ENCODE peak calls at places on chromosomes 13 and 19, in five cellular contexts. One of them, this sample, is unnamed.

GRCh38 chr13:38685974-38686571 is 804 bp upstream of the FREM2 start:
- DNase-seq in activated T-helper 1 cell treated with anti-CD3 and anti-CD28 coated beads, Interleukin-12 subunit alpha, Interleukin-12 subunit beta, Interleukin-2, Interleukin-4 antibody, amounts not matched to agents 30 ng/mL and 10 ng/mL and 1 ng/mL, durations not matched to agents 14 hours and 24 hours and 36 hours: no peak
- DNase-seq in caudate nucleus: no peak
- DNase-seq in retina: peak; percentile 42
- DNase-seq in stimulated activated CD4-positive, alpha-beta T cell treated with anti-CD3 and anti-CD28 coated beads, Interleukin-2, amount 100 ng/mL, for 4 hours: no peak
- DNase-seq in this sample: no peak

GRCh38 chr13:101258071-101258470 is 158.2 kb downstream of the NALCN start:
- DNase-seq in caudate nucleus: no peak
- DNase-seq in retina: peak; percentile 20
- DNase-seq in activated T-helper 1 cell treated with anti-CD3 and anti-CD28 coated beads, Interleukin-12 subunit alpha, Interleukin-12 subunit beta, Interleukin-2, Interleukin-4 antibody, amounts not matched to agents 30 ng/mL and 10 ng/mL and 1 ng/mL, durations not matched to agents 14 hours and 24 hours and 36 hours: peak; percentile 40
- DNase-seq in stimulated activated CD4-positive, alpha-beta T cell treated with anti-CD3 and anti-CD28 coated beads, Interleukin-2, amount 100 ng/mL, for 4 hours: no peak
- DNase-seq in this sample: no peak

GRCh38 chr13:100362371-100362770 is 226.2 kb downstream of the GGACT start:
- DNase-seq in retina: no peak
- DNase-seq in caudate nucleus: no peak
- DNase-seq in activated T-helper 1 cell treated with anti-CD3 and anti-CD28 coated beads, Interleukin-12 subunit alpha, Interleukin-12 subunit beta, Interleukin-2, Interleukin-4 antibody, amounts not matched to agents 30 ng/mL and 10 ng/mL and 1 ng/mL, durations not matched to agents 14 hours and 24 hours and 36 hours: no peak
- DNase-seq in stimulated activated CD4-positive, alpha-beta T cell treated with anti-CD3 and anti-CD28 coated beads, Interleukin-2, amount 100 ng/mL, for 4 hours: no peak
- DNase-seq in this sample: no peak

GRCh38 chr19:58572818-58573657 is at the start of gene MZF1:
- DNase-seq in retina: peak; percentile 99
- DNase-seq in stimulated activated CD4-positive, alpha-beta T cell treated with anti-CD3 and anti-CD28 coated beads, Interleukin-2, amount 100 ng/mL, for 4 hours: peak; percentile 100
- DNase-seq in activated T-helper 1 cell treated with anti-CD3 and anti-CD28 coated beads, Interleukin-12 subunit alpha, Interleukin-12 subunit beta, Interleukin-2, Interleukin-4 antibody, amounts not matched to agents 30 ng/mL and 10 ng/mL and 1 ng/mL, durations not matched to agents 14 hours and 24 hours and 36 hours: peak; percentile 100
- DNase-seq in caudate nucleus: no peak
- DNase-seq in this sample: peak; percentile 100

GRCh38 chr13:79549355-79550106 is 68.6 kb downstream of the NDFIP2 start:
- DNase-seq in stimulated activated CD4-positive, alpha-beta T cell treated with anti-CD3 and anti-CD28 coated beads, Interleukin-2, amount 100 ng/mL, for 4 hours: no peak
- DNase-seq in retina: no peak
- DNase-seq in activated T-helper 1 cell treated with anti-CD3 and anti-CD28 coated beads, Interleukin-12 subunit alpha, Interleukin-12 subunit beta, Interleukin-2, Interleukin-4 antibody, amounts not matched to agents 30 ng/mL and 10 ng/mL and 1 ng/mL, durations not matched to agents 14 hours and 24 hours and 36 hours: no peak
- DNase-seq in caudate nucleus: no peak
- DNase-seq in this sample: no peak

GRCh38 chr13:46896346-46897138 is at the start of gene HTR2A:
- DNase-seq in activated T-helper 1 cell treated with anti-CD3 and anti-CD28 coated beads, Interleukin-12 subunit alpha, Interleukin-12 subunit beta, Interleukin-2, Interleukin-4 antibody, amounts not matched to agents 30 ng/mL and 10 ng/mL and 1 ng/mL, durations not matched to agents 14 hours and 24 hours and 36 hours: no peak
- DNase-seq in retina: peak; percentile 57
- DNase-seq in caudate nucleus: peak; percentile 55
- DNase-seq in stimulated activated CD4-positive, alpha-beta T cell treated with anti-CD3 and anti-CD28 coated beads, Interleukin-2, amount 100 ng/mL, for 4 hours: no peak
- DNase-seq in this sample: peak; percentile 58

GRCh38 chr13:45564108-45564507 is 51.4 kb downstream of the ERICH6B start:
- DNase-seq in caudate nucleus: no peak
- DNase-seq in retina: no peak
- DNase-seq in activated T-helper 1 cell treated with anti-CD3 and anti-CD28 coated beads, Interleukin-12 subunit alpha, Interleukin-12 subunit beta, Interleukin-2, Interleukin-4 antibody, amounts not matched to agents 30 ng/mL and 10 ng/mL and 1 ng/mL, durations not matched to agents 14 hours and 24 hours and 36 hours: no peak
- DNase-seq in stimulated activated CD4-positive, alpha-beta T cell treated with anti-CD3 and anti-CD28 coated beads, Interleukin-2, amount 100 ng/mL, for 4 hours: no peak
- DNase-seq in this sample: no peak

GRCh38 chr13:19586904-19587634 is 25.7 kb upstream of the TPTE2 start:
- DNase-seq in retina: no peak
- DNase-seq in activated T-helper 1 cell treated with anti-CD3 and anti-CD28 coated beads, Interleukin-12 subunit alpha, Interleukin-12 subunit beta, Interleukin-2, Interleukin-4 antibody, amounts not matched to agents 30 ng/mL and 10 ng/mL and 1 ng/mL, durations not matched to agents 14 hours and 24 hours and 36 hours: peak; percentile 69
- DNase-seq in stimulated activated CD4-positive, alpha-beta T cell treated with anti-CD3 and anti-CD28 coated beads, Interleukin-2, amount 100 ng/mL, for 4 hours: peak; percentile 72
- DNase-seq in caudate nucleus: no peak
- DNase-seq in this sample: peak; percentile 55

GRCh38 chr19:1122972-1123363 is 19.2 kb downstream of the GPX4 start:
- DNase-seq in caudate nucleus: no peak
- DNase-seq in retina: no peak
- DNase-seq in activated T-helper 1 cell treated with anti-CD3 and anti-CD28 coated beads, Interleukin-12 subunit alpha, Interleukin-12 subunit beta, Interleukin-2, Interleukin-4 antibody, amounts not matched to agents 30 ng/mL and 10 ng/mL and 1 ng/mL, durations not matched to agents 14 hours and 24 hours and 36 hours: peak; percentile 49
- DNase-seq in stimulated activated CD4-positive, alpha-beta T cell treated with anti-CD3 and anti-CD28 coated beads, Interleukin-2, amount 100 ng/mL, for 4 hours: no peak
- DNase-seq in this sample: peak; percentile 78

GRCh38 chr13:92390217-92390616 is 836.4 kb upstream of the GPC6 start:
- DNase-seq in caudate nucleus: no peak
- DNase-seq in retina: peak; percentile 10
- DNase-seq in stimulated activated CD4-positive, alpha-beta T cell treated with anti-CD3 and anti-CD28 coated beads, Interleukin-2, amount 100 ng/mL, for 4 hours: no peak
- DNase-seq in activated T-helper 1 cell treated with anti-CD3 and anti-CD28 coated beads, Interleukin-12 subunit alpha, Interleukin-12 subunit beta, Interleukin-2, Interleukin-4 antibody, amounts not matched to agents 30 ng/mL and 10 ng/mL and 1 ng/mL, durations not matched to agents 14 hours and 24 hours and 36 hours: no peak
- DNase-seq in this sample: no peak

GRCh38 chr13:31476266-31476665 is 263.1 kb upstream of the RXFP2 start:
- DNase-seq in retina: no peak
- DNase-seq in stimulated activated CD4-positive, alpha-beta T cell treated with anti-CD3 and anti-CD28 coated beads, Interleukin-2, amount 100 ng/mL, for 4 hours: no peak
- DNase-seq in caudate nucleus: no peak
- DNase-seq in activated T-helper 1 cell treated with anti-CD3 and anti-CD28 coated beads, Interleukin-12 subunit alpha, Interleukin-12 subunit beta, Interleukin-2, Interleukin-4 antibody, amounts not matched to agents 30 ng/mL and 10 ng/mL and 1 ng/mL, durations not matched to agents 14 hours and 24 hours and 36 hours: no peak
- DNase-seq in this sample: no peak

GRCh38 chr13:113651511-113652403 is 6.2 kb downstream of the ATP4B start:
- DNase-seq in activated T-helper 1 cell treated with anti-CD3 and anti-CD28 coated beads, Interleukin-12 subunit alpha, Interleukin-12 subunit beta, Interleukin-2, Interleukin-4 antibody, amounts not matched to agents 30 ng/mL and 10 ng/mL and 1 ng/mL, durations not matched to agents 14 hours and 24 hours and 36 hours: no peak
- DNase-seq in stimulated activated CD4-positive, alpha-beta T cell treated with anti-CD3 and anti-CD28 coated beads, Interleukin-2, amount 100 ng/mL, for 4 hours: no peak
- DNase-seq in caudate nucleus: no peak
- DNase-seq in retina: no peak
- DNase-seq in this sample: peak; percentile 48

GRCh38 chr19:5588441-5588840 is 20.7 kb upstream of the TINCR start:
- DNase-seq in stimulated activated CD4-positive, alpha-beta T cell treated with anti-CD3 and anti-CD28 coated beads, Interleukin-2, amount 100 ng/mL, for 4 hours: no peak
- DNase-seq in caudate nucleus: peak; percentile 30
- DNase-seq in activated T-helper 1 cell treated with anti-CD3 and anti-CD28 coated beads, Interleukin-12 subunit alpha, Interleukin-12 subunit beta, Interleukin-2, Interleukin-4 antibody, amounts not matched to agents 30 ng/mL and 10 ng/mL and 1 ng/mL, durations not matched to agents 14 hours and 24 hours and 36 hours: no peak
- DNase-seq in retina: no peak
- DNase-seq in this sample: no peak

GRCh38 chr19:35436477-35437141 is 11.4 kb upstream of the FFAR2 start:
- DNase-seq in retina: no peak
- DNase-seq in stimulated activated CD4-positive, alpha-beta T cell treated with anti-CD3 and anti-CD28 coated beads, Interleukin-2, amount 100 ng/mL, for 4 hours: no peak
- DNase-seq in caudate nucleus: no peak
- DNase-seq in activated T-helper 1 cell treated with anti-CD3 and anti-CD28 coated beads, Interleukin-12 subunit alpha, Interleukin-12 subunit beta, Interleukin-2, Interleukin-4 antibody, amounts not matched to agents 30 ng/mL and 10 ng/mL and 1 ng/mL, durations not matched to agents 14 hours and 24 hours and 36 hours: no peak
- DNase-seq in this sample: no peak

GRCh38 chr19:35133826-35134225 is 1.0 kb downstream of the LGI4 start:
- DNase-seq in caudate nucleus: no peak
- DNase-seq in retina: no peak
- DNase-seq in stimulated activated CD4-positive, alpha-beta T cell treated with anti-CD3 and anti-CD28 coated beads, Interleukin-2, amount 100 ng/mL, for 4 hours: no peak
- DNase-seq in activated T-helper 1 cell treated with anti-CD3 and anti-CD28 coated beads, Interleukin-12 subunit alpha, Interleukin-12 subunit beta, Interleukin-2, Interleukin-4 antibody, amounts not matched to agents 30 ng/mL and 10 ng/mL and 1 ng/mL, durations not matched to agents 14 hours and 24 hours and 36 hours: no peak
- DNase-seq in this sample: no peak

GRCh38 chr19:45420356-45420755 is 3.4 kb downstream of the ERCC1 start:
- DNase-seq in stimulated activated CD4-positive, alpha-beta T cell treated with anti-CD3 and anti-CD28 coated beads, Interleukin-2, amount 100 ng/mL, for 4 hours: no peak
- DNase-seq in caudate nucleus: no peak
- DNase-seq in activated T-helper 1 cell treated with anti-CD3 and anti-CD28 coated beads, Interleukin-12 subunit alpha, Interleukin-12 subunit beta, Interleukin-2, Interleukin-4 antibody, amounts not matched to agents 30 ng/mL and 10 ng/mL and 1 ng/mL, durations not matched to agents 14 hours and 24 hours and 36 hours: no peak
- DNase-seq in retina: no peak
- DNase-seq in this sample: no peak

GRCh38 chr13:43006893-43007631 is 15.0 kb upstream of the EPSTI1 start:
- DNase-seq in activated T-helper 1 cell treated with anti-CD3 and anti-CD28 coated beads, Interleukin-12 subunit alpha, Interleukin-12 subunit beta, Interleukin-2, Interleukin-4 antibody, amounts not matched to agents 30 ng/mL and 10 ng/mL and 1 ng/mL, durations not matched to agents 14 hours and 24 hours and 36 hours: no peak
- DNase-seq in caudate nucleus: no peak
- DNase-seq in stimulated activated CD4-positive, alpha-beta T cell treated with anti-CD3 and anti-CD28 coated beads, Interleukin-2, amount 100 ng/mL, for 4 hours: no peak
- DNase-seq in retina: no peak
- DNase-seq in this sample: no peak

GRCh38 chr19:38658462-38659306 is 11.2 kb downstream of the ACTN4 start:
- DNase-seq in retina: no peak
- DNase-seq in caudate nucleus: no peak
- DNase-seq in activated T-helper 1 cell treated with anti-CD3 and anti-CD28 coated beads, Interleukin-12 subunit alpha, Interleukin-12 subunit beta, Interleukin-2, Interleukin-4 antibody, amounts not matched to agents 30 ng/mL and 10 ng/mL and 1 ng/mL, durations not matched to agents 14 hours and 24 hours and 36 hours: no peak
- DNase-seq in stimulated activated CD4-positive, alpha-beta T cell treated with anti-CD3 and anti-CD28 coated beads, Interleukin-2, amount 100 ng/mL, for 4 hours: no peak
- DNase-seq in this sample: no peak

GRCh38 chr19:52739576-52739975 is 4.7 kb upstream of the ZNF611 start:
- DNase-seq in stimulated activated CD4-positive, alpha-beta T cell treated with anti-CD3 and anti-CD28 coated beads, Interleukin-2, amount 100 ng/mL, for 4 hours: no peak
- DNase-seq in caudate nucleus: no peak
- DNase-seq in retina: no peak
- DNase-seq in activated T-helper 1 cell treated with anti-CD3 and anti-CD28 coated beads, Interleukin-12 subunit alpha, Interleukin-12 subunit beta, Interleukin-2, Interleukin-4 antibody, amounts not matched to agents 30 ng/mL and 10 ng/mL and 1 ng/mL, durations not matched to agents 14 hours and 24 hours and 36 hours: no peak
- DNase-seq in this sample: no peak

GRCh38 chr13:22848539-22849052 is 332.2 kb upstream of the SGCG start:
- DNase-seq in stimulated activated CD4-positive, alpha-beta T cell treated with anti-CD3 and anti-CD28 coated beads, Interleukin-2, amount 100 ng/mL, for 4 hours: no peak
- DNase-seq in caudate nucleus: no peak
- DNase-seq in retina: no peak
- DNase-seq in activated T-helper 1 cell treated with anti-CD3 and anti-CD28 coated beads, Interleukin-12 subunit alpha, Interleukin-12 subunit beta, Interleukin-2, Interleukin-4 antibody, amounts not matched to agents 30 ng/mL and 10 ng/mL and 1 ng/mL, durations not matched to agents 14 hours and 24 hours and 36 hours: no peak
- DNase-seq in this sample: no peak

GRCh38 chr19:28294395-28294794 is 918.6 kb downstream of the UQCRFS1 start:
- DNase-seq in retina: no peak
- DNase-seq in stimulated activated CD4-positive, alpha-beta T cell treated with anti-CD3 and anti-CD28 coated beads, Interleukin-2, amount 100 ng/mL, for 4 hours: no peak
- DNase-seq in activated T-helper 1 cell treated with anti-CD3 and anti-CD28 coated beads, Interleukin-12 subunit alpha, Interleukin-12 subunit beta, Interleukin-2, Interleukin-4 antibody, amounts not matched to agents 30 ng/mL and 10 ng/mL and 1 ng/mL, durations not matched to agents 14 hours and 24 hours and 36 hours: no peak
- DNase-seq in caudate nucleus: no peak
- DNase-seq in this sample: no peak

GRCh38 chr13:29474991-29475390 is 120.5 kb downstream of the SLC7A1 start:
- DNase-seq in stimulated activated CD4-positive, alpha-beta T cell treated with anti-CD3 and anti-CD28 coated beads, Interleukin-2, amount 100 ng/mL, for 4 hours: no peak
- DNase-seq in caudate nucleus: no peak
- DNase-seq in activated T-helper 1 cell treated with anti-CD3 and anti-CD28 coated beads, Interleukin-12 subunit alpha, Interleukin-12 subunit beta, Interleukin-2, Interleukin-4 antibody, amounts not matched to agents 30 ng/mL and 10 ng/mL and 1 ng/mL, durations not matched to agents 14 hours and 24 hours and 36 hours: no peak
- DNase-seq in retina: no peak
- DNase-seq in this sample: no peak

GRCh38 chr13:67119481-67119883 is 110.7 kb downstream of the PCDH9 start:
- DNase-seq in retina: no peak
- DNase-seq in stimulated activated CD4-positive, alpha-beta T cell treated with anti-CD3 and anti-CD28 coated beads, Interleukin-2, amount 100 ng/mL, for 4 hours: no peak
- DNase-seq in activated T-helper 1 cell treated with anti-CD3 and anti-CD28 coated beads, Interleukin-12 subunit alpha, Interleukin-12 subunit beta, Interleukin-2, Interleukin-4 antibody, amounts not matched to agents 30 ng/mL and 10 ng/mL and 1 ng/mL, durations not matched to agents 14 hours and 24 hours and 36 hours: no peak
- DNase-seq in caudate nucleus: no peak
- DNase-seq in this sample: no peak

GRCh38 chr19:1857648-1858326 is 5.6 kb downstream of the KLF16 start:
- DNase-seq in stimulated activated CD4-positive, alpha-beta T cell treated with anti-CD3 and anti-CD28 coated beads, Interleukin-2, amount 100 ng/mL, for 4 hours: no peak
- DNase-seq in retina: no peak
- DNase-seq in caudate nucleus: peak; percentile 38
- DNase-seq in activated T-helper 1 cell treated with anti-CD3 and anti-CD28 coated beads, Interleukin-12 subunit alpha, Interleukin-12 subunit beta, Interleukin-2, Interleukin-4 antibody, amounts not matched to agents 30 ng/mL and 10 ng/mL and 1 ng/mL, durations not matched to agents 14 hours and 24 hours and 36 hours: no peak
- DNase-seq in this sample: peak; percentile 52

GRCh38 chr19:16715613-16716012 is 4.0 kb upstream of the NWD1 start:
- DNase-seq in activated T-helper 1 cell treated with anti-CD3 and anti-CD28 coated beads, Interleukin-12 subunit alpha, Interleukin-12 subunit beta, Interleukin-2, Interleukin-4 antibody, amounts not matched to agents 30 ng/mL and 10 ng/mL and 1 ng/mL, durations not matched to agents 14 hours and 24 hours and 36 hours: no peak
- DNase-seq in caudate nucleus: no peak
- DNase-seq in retina: no peak
- DNase-seq in stimulated activated CD4-positive, alpha-beta T cell treated with anti-CD3 and anti-CD28 coated beads, Interleukin-2, amount 100 ng/mL, for 4 hours: no peak
- DNase-seq in this sample: no peak

GRCh38 chr19:5997371-5997770 is 19.4 kb upstream of the RANBP3 start:
- DNase-seq in stimulated activated CD4-positive, alpha-beta T cell treated with anti-CD3 and anti-CD28 coated beads, Interleukin-2, amount 100 ng/mL, for 4 hours: no peak
- DNase-seq in activated T-helper 1 cell treated with anti-CD3 and anti-CD28 coated beads, Interleukin-12 subunit alpha, Interleukin-12 subunit beta, Interleukin-2, Interleukin-4 antibody, amounts not matched to agents 30 ng/mL and 10 ng/mL and 1 ng/mL, durations not matched to agents 14 hours and 24 hours and 36 hours: no peak
- DNase-seq in caudate nucleus: no peak
- DNase-seq in retina: no peak
- DNase-seq in this sample: no peak

GRCh38 chr13:91381371-91381770 is 17.1 kb upstream of the GPC5 start:
- DNase-seq in activated T-helper 1 cell treated with anti-CD3 and anti-CD28 coated beads, Interleukin-12 subunit alpha, Interleukin-12 subunit beta, Interleukin-2, Interleukin-4 antibody, amounts not matched to agents 30 ng/mL and 10 ng/mL and 1 ng/mL, durations not matched to agents 14 hours and 24 hours and 36 hours: no peak
- DNase-seq in stimulated activated CD4-positive, alpha-beta T cell treated with anti-CD3 and anti-CD28 coated beads, Interleukin-2, amount 100 ng/mL, for 4 hours: no peak
- DNase-seq in retina: no peak
- DNase-seq in caudate nucleus: peak; percentile 53
- DNase-seq in this sample: no peak

GRCh38 chr19:17871878-17872250 is at the start of gene SLC5A5:
- DNase-seq in stimulated activated CD4-positive, alpha-beta T cell treated with anti-CD3 and anti-CD28 coated beads, Interleukin-2, amount 100 ng/mL, for 4 hours: no peak
- DNase-seq in retina: no peak
- DNase-seq in caudate nucleus: no peak
- DNase-seq in activated T-helper 1 cell treated with anti-CD3 and anti-CD28 coated beads, Interleukin-12 subunit alpha, Interleukin-12 subunit beta, Interleukin-2, Interleukin-4 antibody, amounts not matched to agents 30 ng/mL and 10 ng/mL and 1 ng/mL, durations not matched to agents 14 hours and 24 hours and 36 hours: no peak
- DNase-seq in this sample: no peak

GRCh38 chr13:79989251-79989661 is 351.7 kb downstream of the SPRY2 start:
- DNase-seq in activated T-helper 1 cell treated with anti-CD3 and anti-CD28 coated beads, Interleukin-12 subunit alpha, Interleukin-12 subunit beta, Interleukin-2, Interleukin-4 antibody, amounts not matched to agents 30 ng/mL and 10 ng/mL and 1 ng/mL, durations not matched to agents 14 hours and 24 hours and 36 hours: no peak
- DNase-seq in caudate nucleus: no peak
- DNase-seq in stimulated activated CD4-positive, alpha-beta T cell treated with anti-CD3 and anti-CD28 coated beads, Interleukin-2, amount 100 ng/mL, for 4 hours: no peak
- DNase-seq in retina: no peak
- DNase-seq in this sample: no peak

GRCh38 chr13:109998808-109999528 is 212.6 kb upstream of the IRS2 start:
- DNase-seq in retina: peak; percentile 46
- DNase-seq in stimulated activated CD4-positive, alpha-beta T cell treated with anti-CD3 and anti-CD28 coated beads, Interleukin-2, amount 100 ng/mL, for 4 hours: no peak
- DNase-seq in activated T-helper 1 cell treated with anti-CD3 and anti-CD28 coated beads, Interleukin-12 subunit alpha, Interleukin-12 subunit beta, Interleukin-2, Interleukin-4 antibody, amounts not matched to agents 30 ng/mL and 10 ng/mL and 1 ng/mL, durations not matched to agents 14 hours and 24 hours and 36 hours: no peak
- DNase-seq in caudate nucleus: no peak
- DNase-seq in this sample: no peak

GRCh38 chr19:43704002-43704705 is 11.7 kb upstream of the IRGC start:
- DNase-seq in stimulated activated CD4-positive, alpha-beta T cell treated with anti-CD3 and anti-CD28 coated beads, Interleukin-2, amount 100 ng/mL, for 4 hours: no peak
- DNase-seq in caudate nucleus: no peak
- DNase-seq in activated T-helper 1 cell treated with anti-CD3 and anti-CD28 coated beads, Interleukin-12 subunit alpha, Interleukin-12 subunit beta, Interleukin-2, Interleukin-4 antibody, amounts not matched to agents 30 ng/mL and 10 ng/mL and 1 ng/mL, durations not matched to agents 14 hours and 24 hours and 36 hours: no peak
- DNase-seq in retina: no peak
- DNase-seq in this sample: no peak

GRCh38 chr13:50843256-50844043 is at the start of gene DLEU7:
- DNase-seq in retina: peak; percentile 86
- DNase-seq in activated T-helper 1 cell treated with anti-CD3 and anti-CD28 coated beads, Interleukin-12 subunit alpha, Interleukin-12 subunit beta, Interleukin-2, Interleukin-4 antibody, amounts not matched to agents 30 ng/mL and 10 ng/mL and 1 ng/mL, durations not matched to agents 14 hours and 24 hours and 36 hours: no peak
- DNase-seq in stimulated activated CD4-positive, alpha-beta T cell treated with anti-CD3 and anti-CD28 coated beads, Interleukin-2, amount 100 ng/mL, for 4 hours: no peak
- DNase-seq in caudate nucleus: no peak
- DNase-seq in this sample: no peak

GRCh38 chr19:39405261-39405912 is 1.3 kb upstream of the ZFP36 start:
- DNase-seq in activated T-helper 1 cell treated with anti-CD3 and anti-CD28 coated beads, Interleukin-12 subunit alpha, Interleukin-12 subunit beta, Interleukin-2, Interleukin-4 antibody, amounts not matched to agents 30 ng/mL and 10 ng/mL and 1 ng/mL, durations not matched to agents 14 hours and 24 hours and 36 hours: no peak
- DNase-seq in stimulated activated CD4-positive, alpha-beta T cell treated with anti-CD3 and anti-CD28 coated beads, Interleukin-2, amount 100 ng/mL, for 4 hours: no peak
- DNase-seq in caudate nucleus: no peak
- DNase-seq in retina: no peak
- DNase-seq in this sample: no peak